ENCODE peak calls at places on chromosomes 5 and 9, in seven cellular contexts. S is cardiac fibroblast; F is CD8-positive, alpha-beta T cell; E is HFF-Myc; R is fibroblast of the aortic adventitia; T is endodermal cell; V is neural progenitor cell. H is an unnamed sample.

GRCh38 chr5:172716796-172717313 is 54.1 kb downstream of the DUSP1 start:
- DNase-seq in S (peak; percentile 89), F (peak; percentile 88), E (peak; percentile 61), R (peak; percentile 88), T (peak; percentile 95), V (peak; percentile 84), H (peak; percentile 77)

GRCh38 chr9:120362446-120362845 is 217.5 kb downstream of the CDK5RAP2 start:
- DNase-seq in S (peak; percentile 66), F (no peak), E (no peak), R (no peak), T (no peak), V (no peak), H (no peak)

GRCh38 chr9:121360975-121361374 is 9.1 kb downstream of the STOM start:
- DNase-seq in S (peak; percentile 89), F (no peak), E (no peak), R (peak; percentile 89), T (no peak), V (no peak), H (peak; percentile 65)

GRCh38 chr5:142017832-142018427 is 5.1 kb upstream of the GNPDA1 start:
- DNase-seq in S (no peak), F (no peak), E (no peak), R (peak; percentile 37), T (peak; percentile 27), V (no peak), H (peak; percentile 91)

GRCh38 chr5:139652788-139653241 is 4.7 kb downstream of the CXXC5 start:
- DNase-seq in S (peak; percentile 18), F (no peak), E (no peak), R (no peak), T (no peak), V (no peak), H (no peak)

GRCh38 chr5:3597002-3597726 is 1.5 kb downstream of the IRX1 start:
- DNase-seq in S (no peak), F (no peak), E (no peak), R (peak; percentile 6), T (peak; percentile 60), V (peak; percentile 62), H (no peak)

GRCh38 chr5:82365744-82366228 is 87.6 kb upstream of the RPS23 start:
- DNase-seq in S (peak; percentile 92), F (no peak), E (no peak), R (peak; percentile 47), T (no peak), V (no peak), H (no peak)

GRCh38 chr5:34789021-34789531 is 49.9 kb upstream of the TTC23L start:
- DNase-seq in S (peak; percentile 53), F (no peak), E (no peak), R (peak; percentile 87), T (no peak), V (no peak), H (peak; percentile 72)

GRCh38 chr5:141695627-141696180 is 13.7 kb upstream of the ARAP3 start:
- DNase-seq in S (no peak), F (no peak), E (no peak), R (no peak), T (no peak), V (no peak), H (no peak)

GRCh38 chr5:72988769-72989168 is 32.9 kb downstream of the FCHO2 start:
- DNase-seq in S (peak; percentile 28), F (no peak), E (no peak), R (peak; percentile 14), T (no peak), V (no peak), H (no peak)

GRCh38 chr9:69097053-69097452 is 61.5 kb downstream of the FXN start:
- DNase-seq in S (peak; percentile 91), F (no peak), E (no peak), R (peak; percentile 91), T (no peak), V (no peak), H (no peak)

GRCh38 chr5:29845206-29845605 is 1348.3 kb upstream of the CDH6 start:
- DNase-seq in S (no peak), F (no peak), E (no peak), R (no peak), T (no peak), V (no peak), H (no peak)

GRCh38 chr9:77019010-77019809 is at the start of gene FOXB2:
- DNase-seq in S (no peak), F (no peak), E (no peak), R (no peak), T (peak; percentile 72), V (peak; percentile 45), H (no peak)

GRCh38 chr5:35404701-35405100 is 174.4 kb upstream of the PRLR start:
- DNase-seq in S (no peak), F (no peak), E (no peak), R (no peak), T (no peak), V (no peak), H (no peak)

GRCh38 chr9:14096182-14096922 is 217.6 kb downstream of the NFIB start:
- DNase-seq in S (peak; percentile 93), F (no peak), E (no peak), R (peak; percentile 75), T (no peak), V (peak; percentile 36), H (peak; percentile 92)

GRCh38 chr5:149546974-149547373 is 4.3 kb downstream of the CSNK1A1 start:
- DNase-seq in S (no peak), F (no peak), E (no peak), R (no peak), T (no peak), V (no peak), H (no peak)
- H3K4me3 ChIP-seq in S (no peak overlapping the region), F (no peak overlapping the region), E (no peak overlapping the region), R (peak overlapping the region; percentile 19), T (peak overlapping the region; percentile 94), V (peak overlapping the region; percentile 11), H (peak overlapping the region; percentile 12)

DNA sequence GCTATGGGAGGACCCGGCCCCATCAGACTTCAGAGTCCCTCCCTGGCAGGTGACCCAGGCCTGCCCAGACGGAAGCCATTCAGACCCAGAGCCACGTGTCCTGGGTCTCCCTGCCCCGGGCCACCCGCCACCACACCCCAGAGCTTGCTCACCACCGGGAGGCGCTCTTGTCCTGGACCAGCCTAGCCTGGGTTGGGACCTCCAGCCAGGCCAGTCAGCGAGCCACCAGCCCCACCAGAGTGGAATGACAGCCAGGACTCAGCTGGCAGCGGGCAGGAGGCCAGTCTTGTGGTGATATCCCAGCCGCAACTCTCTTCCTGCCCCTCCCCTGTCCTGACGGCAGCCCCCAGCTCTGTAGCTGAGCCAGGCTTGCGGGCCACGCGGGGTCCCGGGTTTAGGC is 1.7 kb upstream of the PTGDS start:
- DNase-seq in S (no peak), F (no peak), E (no peak), R (no peak), T (peak; percentile 92), V (peak; percentile 37), H (peak; percentile 15)
- TF ChIP-seq CTCF in S (peak; percentile 2), F (peak; percentile 13), E (peak; percentile 12), R (no peak), T (peak; percentile 79), V (peak; percentile 40), H (peak; percentile 39)

DNA sequence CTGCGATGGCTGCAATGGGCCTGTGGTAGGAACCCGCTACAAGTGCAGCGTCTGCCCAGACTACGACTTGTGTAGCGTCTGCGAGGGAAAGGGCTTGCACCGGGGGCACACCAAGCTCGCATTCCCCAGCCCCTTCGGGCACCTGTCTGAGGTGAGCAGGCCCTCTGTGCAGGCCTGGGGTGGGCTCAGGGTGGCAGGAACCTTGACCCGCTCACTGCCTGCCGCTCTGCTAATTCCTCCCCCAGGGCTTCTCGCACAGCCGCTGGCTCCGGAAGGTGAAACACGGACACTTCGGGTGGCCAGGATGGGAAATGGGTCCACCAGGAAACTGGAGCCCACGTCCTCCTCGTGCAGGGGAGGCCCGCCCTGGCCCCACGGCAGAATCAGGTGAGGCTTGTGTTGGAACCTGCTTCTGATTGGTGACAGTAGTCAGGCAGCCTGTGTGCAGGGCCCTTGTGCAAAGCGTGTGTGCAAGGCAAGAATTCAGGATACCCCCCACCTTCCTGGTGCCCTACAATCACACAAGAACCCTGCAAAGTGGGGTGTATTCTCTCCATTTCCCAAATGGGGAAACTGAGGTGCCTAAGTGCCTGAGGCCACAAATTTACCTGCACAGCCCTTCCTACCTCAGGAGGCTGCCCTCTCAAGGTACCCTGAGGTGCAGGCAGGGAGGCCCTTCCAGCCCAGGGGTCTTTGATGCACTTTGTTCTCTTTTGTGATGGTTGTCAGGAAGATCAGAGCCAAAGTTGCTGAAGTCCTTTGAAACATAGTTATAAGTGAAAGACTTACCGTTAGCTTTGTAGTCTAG is 3.4 kb downstream of the SQSTM1 start:
- DNase-seq in S (no peak), F (no peak), E (no peak), R (peak; percentile 7), T (no peak), V (no peak), H (no peak)
- H3K4me3 ChIP-seq in S (peak overlapping the region; percentile 85), F (no peak overlapping the region), E (no peak overlapping the region), R (peak overlapping the region; percentile 95), T (no peak overlapping the region), V (no peak overlapping the region), H (no peak overlapping the region)

DNA sequence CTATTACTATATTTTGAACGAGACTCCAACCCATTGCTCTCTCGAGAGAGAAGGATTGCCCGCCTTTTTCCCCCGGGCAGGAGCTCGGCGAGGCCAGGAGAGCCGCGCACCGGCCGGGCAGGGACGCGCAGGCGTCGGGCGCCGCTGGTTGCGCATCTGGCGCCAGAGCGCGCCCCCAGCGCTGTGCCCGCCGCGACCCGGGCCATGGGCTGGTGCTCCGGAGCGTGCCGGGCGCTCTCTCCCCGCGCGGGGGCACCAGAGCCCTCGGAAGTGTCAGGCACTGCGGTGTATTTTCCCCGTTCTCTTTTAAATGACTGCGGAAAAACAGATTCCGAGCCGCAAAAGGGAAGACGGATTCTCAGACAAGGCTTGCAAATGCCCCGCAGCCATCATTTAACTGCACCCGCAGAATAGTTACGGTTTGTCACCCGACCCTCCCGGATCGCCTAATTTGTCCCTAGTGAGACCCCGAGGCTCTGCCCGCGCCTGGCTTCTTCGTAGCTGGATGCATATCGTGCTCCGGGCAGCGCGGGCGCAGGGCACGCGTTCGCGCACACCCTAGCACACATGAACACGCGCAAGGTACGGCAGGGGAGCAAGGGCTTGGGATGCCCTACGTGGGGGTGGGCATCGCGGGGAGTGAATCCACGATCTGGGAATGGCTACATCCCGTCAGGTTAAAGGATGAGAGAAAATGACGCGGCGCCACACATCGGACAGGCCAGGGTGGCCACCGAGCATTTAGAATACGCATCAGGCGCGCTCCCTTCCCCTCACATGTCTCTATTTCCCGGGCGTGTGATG is 1.1 kb upstream of the NTRK2 start:
- DNase-seq in S (peak; percentile 58), F (no peak), E (peak; percentile 15), R (peak; percentile 35), T (peak; percentile 95), V (peak; percentile 95), H (peak; percentile 31)
- TF ChIP-seq CTCF in S (peak; percentile 15), F (no peak), E (peak; percentile 44), R (peak; percentile 28), T (peak; percentile 86), V (peak; percentile 81), H (peak; percentile 57)

H was measured in astrocyte of the cerebellum.